ENCODE peak calls at places on chromosomes 16 and 17, in eight cellular contexts. G is endothelial cell of umbilical vein, Y is sigmoid colon, Q is keratinocyte, M is colonic mucosa, H is tibial artery, E is OCI-LY7, W is spleen. U is an unnamed sample.

GRCh38 chr16:14509675-14510132 is 120.4 kb downstream of the PARN start:
- DNase-seq in G (no peak), Y (no peak), Q (no peak), M (no peak), H (no peak), E (no peak), W (no peak), U (peak)

GRCh38 chr16:73048292-73049050 is 543 bp upstream of the ZFHX3 start:
- DNase-seq in G (peak), Y (peak), Q (no peak), M (no peak), H (peak), E (no peak), W (peak), U (no peak)

GRCh38 chr16:66542396-66542795 is 7.5 kb downstream of the TK2 start:
- DNase-seq in G (no peak), Y (no peak), Q (no peak), M (no peak), H (no peak), E (no peak), W (no peak), U (no peak)

GRCh38 chr17:76384987-76385891 is 830 bp downstream of the SPHK1 start:
- DNase-seq in G (peak), Y (peak), Q (no peak), M (peak), H (peak), E (no peak), W (peak), U (peak)

GRCh38 chr16:2749936-2750335 is 2.5 kb upstream of the SRRM2 start:
- DNase-seq in G (no peak), Y (no peak), Q (no peak), M (no peak), H (no peak), E (no peak), W (peak), U (no peak)

GRCh38 chr16:19292186-19292585 is 6.7 kb downstream of the CLEC19A start:
- DNase-seq in G (no peak), Y (no peak), Q (no peak), M (no peak), H (no peak), E (no peak), W (no peak), U (no peak)

GRCh38 chr17:79033741-79034501 is 10.0 kb downstream of the C1QTNF1 start:
- DNase-seq in G (no peak), Y (peak), Q (no peak), M (no peak), H (no peak), E (no peak), W (peak), U (no peak)

GRCh38 chr17:77428020-77428781 is 287.4 kb downstream of the SEC14L1 start:
- DNase-seq in G (no peak), Y (no peak), Q (no peak), M (no peak), H (peak), E (peak), W (no peak), U (no peak)

GRCh38 chr17:19904412-19904811 is 36.7 kb upstream of the ULK2 start:
- DNase-seq in G (no peak), Y (no peak), Q (no peak), M (no peak), H (no peak), E (no peak), W (no peak), U (peak)

GRCh38 chr16:54000361-54000760 is 286.2 kb downstream of the IRX3 start:
- DNase-seq in G (no peak), Y (no peak), Q (no peak), M (no peak), H (no peak), E (no peak), W (no peak), U (no peak)

GRCh38 chr16:69150146-69150865 is 17.9 kb downstream of the UTP4 start:
- DNase-seq in G (peak), Y (no peak), Q (no peak), M (peak), H (peak), E (peak), W (no peak), U (peak)

GRCh38 chr16:57635266-57636097 is 7.1 kb downstream of the ADGRG1 start:
- DNase-seq in G (no peak), Y (no peak), Q (no peak), M (peak), H (no peak), E (no peak), W (no peak), U (no peak)

GRCh38 chr17:21213491-21214014 is 408 bp downstream of the TMEM11 start:
- DNase-seq in G (no peak), Y (peak), Q (no peak), M (no peak), H (peak), E (peak), W (peak), U (no peak)

GRCh38 chr16:23378921-23379320 is 74.1 kb downstream of the COG7 start:
- DNase-seq in G (no peak), Y (no peak), Q (no peak), M (no peak), H (no peak), E (no peak), W (no peak), U (no peak)

GRCh38 chr17:66431080-66431795 is 128.8 kb downstream of the PRKCA start:
- DNase-seq in G (no peak), Y (no peak), Q (no peak), M (no peak), H (no peak), E (no peak), W (no peak), U (no peak)

GRCh38 chr17:50129946-50130777 is at the start of gene SAMD14:
- DNase-seq in G (peak), Y (no peak), Q (no peak), M (no peak), H (no peak), E (no peak), W (no peak), U (no peak)

GRCh38 chr16:69732101-69732500 is 5.7 kb upstream of the NQO1 start:
- DNase-seq in G (no peak), Y (no peak), Q (no peak), M (peak), H (no peak), E (no peak), W (no peak), U (no peak)

GRCh38 chr17:76753061-76753961 is 15.4 kb downstream of the MFSD11 start:
- DNase-seq in G (no peak), Y (no peak), Q (no peak), M (no peak), H (no peak), E (peak), W (no peak), U (no peak)

GRCh38 chr17:61002316-61002736 is 324.7 kb downstream of the BCAS3 start:
- DNase-seq in G (peak), Y (no peak), Q (no peak), M (no peak), H (no peak), E (peak), W (no peak), U (peak)

GRCh38 chr17:45293413-45294211 is 23.2 kb downstream of the MAP3K14 start:
- DNase-seq in G (peak), Y (peak), Q (no peak), M (peak), H (peak), E (no peak), W (peak), U (peak)

GRCh38 chr17:4438162-4438944 is 4.6 kb downstream of the SPNS3 start:
- DNase-seq in G (no peak), Y (no peak), Q (no peak), M (no peak), H (no peak), E (no peak), W (no peak), U (no peak)

DNA sequence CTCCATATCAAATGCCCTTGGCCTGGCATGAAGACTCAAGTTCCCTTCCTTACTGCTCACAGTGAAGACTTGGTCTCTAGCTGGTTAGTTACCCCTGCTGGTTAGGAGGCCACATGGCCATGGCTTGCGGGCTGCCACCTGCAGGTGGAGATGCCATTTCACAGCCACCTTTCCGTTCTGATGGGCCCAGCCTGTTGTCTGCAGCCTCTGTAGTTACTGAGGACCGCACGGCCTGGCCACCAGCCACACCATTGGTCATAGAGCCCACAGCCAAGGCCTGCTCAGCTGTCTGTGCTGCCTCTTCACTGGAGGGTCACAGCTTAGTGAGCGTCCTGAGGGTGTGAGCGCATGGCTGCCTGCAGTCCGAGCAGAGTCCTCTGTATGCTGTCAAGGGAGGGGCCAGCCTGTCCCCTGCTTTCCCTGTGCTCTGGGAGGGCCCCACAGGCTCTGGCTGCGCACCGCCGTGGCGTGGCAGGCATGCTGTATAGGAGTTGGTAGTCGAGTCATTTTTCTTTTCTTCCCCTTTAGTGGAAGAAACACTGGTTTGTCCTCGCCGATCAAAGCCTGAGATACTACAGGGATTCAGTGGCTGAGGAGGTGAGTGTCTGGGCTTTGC is 59.2 kb downstream of the PLD6 start:
- DNase-seq in G (no peak), Y (no peak), Q (no peak), M (no peak), H (no peak), E (peak), W (no peak), U (peak)
- TF ChIP-seq CTCF in G (no peak), Y (no peak), Q (peak), M (peak), H (no peak), E (peak), W (peak), U (no peak)

GRCh38 chr17:57342963-57343589 is 86.8 kb downstream of the MSI2 start:
- DNase-seq in G (no peak), Y (no peak), Q (no peak), M (no peak), H (no peak), E (no peak), W (no peak), U (no peak)
- TF ChIP-seq CTCF in G (no peak), Y (no peak), Q (no peak), M (no peak), H (no peak), E (no peak), W (no peak), U (no peak)

GRCh38 chr16:6112700-6113099 is 1015.1 kb upstream of the EEF2KMT start:
- DNase-seq in G (no peak), Y (no peak), Q (no peak), M (no peak), H (no peak), E (no peak), W (no peak), U (no peak)

GRCh38 chr16:6111390-6111789 is 1013.8 kb upstream of the EEF2KMT start:
- DNase-seq in G (no peak), Y (no peak), Q (no peak), M (no peak), H (no peak), E (no peak), W (no peak), U (no peak)

DNA sequence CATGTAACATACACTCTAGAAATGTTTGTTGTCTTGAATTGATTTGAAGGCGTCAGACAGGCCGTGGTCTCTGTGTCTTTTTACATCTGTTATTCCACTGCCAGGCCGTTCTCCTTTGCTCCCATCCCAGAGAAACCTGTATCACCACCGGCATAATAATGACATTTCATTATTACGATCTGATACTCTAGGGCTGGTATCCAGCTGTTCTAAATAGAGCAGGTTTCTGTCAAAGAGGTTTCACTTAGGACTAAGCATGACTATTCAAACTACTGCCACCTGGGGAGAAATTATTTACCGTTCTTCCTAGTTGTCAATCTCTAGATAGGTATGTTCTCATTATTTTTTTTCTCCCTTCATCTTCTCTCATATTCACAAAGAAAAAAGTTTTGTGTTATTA is 1016.2 kb upstream of the EEF2KMT start:
- DNase-seq in G (no peak), Y (no peak), Q (no peak), M (no peak), H (no peak), E (no peak), W (no peak), U (no peak)
- TF ChIP-seq CTCF in G (no peak), Y (no peak), Q (no peak), M (no peak), H (no peak), E (no peak), W (no peak), U (no peak)

GRCh38 chr17:40726919-40727318 is 23.4 kb upstream of the KRT24 start:
- DNase-seq in G (no peak), Y (no peak), Q (no peak), M (no peak), H (no peak), E (peak), W (no peak), U (peak)
- TF ChIP-seq CTCF in G (peak), Y (no peak), Q (peak), M (no peak), H (no peak), E (peak), W (peak), U (peak)

DNA sequence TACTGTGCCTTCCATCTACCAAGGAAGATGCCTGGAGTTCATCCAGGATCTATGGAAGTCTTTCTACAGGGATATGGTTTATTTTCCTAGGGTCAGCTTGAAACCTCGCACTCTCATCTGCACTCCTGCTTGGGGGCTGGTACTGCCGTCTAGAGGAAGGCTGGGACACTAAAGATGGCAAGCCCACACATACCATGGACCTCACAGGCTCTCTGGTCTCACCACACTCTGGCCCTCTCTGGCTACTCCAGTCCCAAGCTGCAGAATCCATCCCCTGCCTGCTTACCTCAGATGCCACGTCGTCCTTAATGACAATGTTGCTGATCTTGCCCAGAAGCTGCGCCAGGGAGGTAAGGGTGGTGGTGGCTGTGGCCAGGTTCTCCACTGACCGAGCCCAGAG is 2.1 kb upstream of the UNC119 start:
- DNase-seq in G (peak), Y (no peak), Q (no peak), M (no peak), H (no peak), E (no peak), W (no peak), U (no peak)
- TF ChIP-seq CTCF in G (peak), Y (no peak), Q (peak), M (no peak), H (no peak), E (no peak), W (no peak), U (peak)

DNA sequence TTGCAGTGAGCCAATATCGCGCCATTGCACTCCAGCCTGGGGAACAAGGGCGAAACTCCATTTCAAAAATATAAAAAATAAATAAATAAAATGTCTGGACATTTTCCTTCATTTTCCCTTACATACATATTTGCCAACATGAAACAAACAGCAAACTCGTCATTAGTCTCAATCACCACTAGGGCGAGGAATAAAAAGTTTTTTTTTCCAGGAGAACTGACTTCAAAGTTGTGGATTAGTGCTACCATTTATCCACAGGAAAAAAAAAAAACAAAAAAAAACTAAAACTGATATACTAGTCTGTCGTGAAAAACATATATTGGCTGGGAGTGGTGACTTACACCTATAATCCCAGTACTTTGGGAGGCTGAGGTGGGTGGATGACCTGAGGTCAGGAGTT is 77.0 kb upstream of the MTMR4 start:
- DNase-seq in G (no peak), Y (no peak), Q (no peak), M (no peak), H (no peak), E (no peak), W (no peak), U (no peak)
- TF ChIP-seq CTCF in G (no peak), Y (no peak), Q (no peak), M (no peak), H (no peak), E (peak), W (no peak), U (no peak)

GRCh38 chr16:67922740-67923139 is 8.9 kb downstream of the CTRL start:
- DNase-seq in G (no peak), Y (no peak), Q (no peak), M (no peak), H (no peak), E (no peak), W (no peak), U (no peak)
- TF ChIP-seq CTCF in G (no peak), Y (no peak), Q (peak), M (no peak), H (no peak), E (no peak), W (no peak), U (no peak)

GRCh38 chr17:17376362-17376761 is 73.2 kb downstream of the NT5M start:
- DNase-seq in G (no peak), Y (no peak), Q (no peak), M (no peak), H (no peak), E (no peak), W (peak), U (no peak)
- TF ChIP-seq CTCF in G (no peak), Y (no peak), Q (no peak), M (no peak), H (no peak), E (no peak), W (no peak), U (no peak)

DNA sequence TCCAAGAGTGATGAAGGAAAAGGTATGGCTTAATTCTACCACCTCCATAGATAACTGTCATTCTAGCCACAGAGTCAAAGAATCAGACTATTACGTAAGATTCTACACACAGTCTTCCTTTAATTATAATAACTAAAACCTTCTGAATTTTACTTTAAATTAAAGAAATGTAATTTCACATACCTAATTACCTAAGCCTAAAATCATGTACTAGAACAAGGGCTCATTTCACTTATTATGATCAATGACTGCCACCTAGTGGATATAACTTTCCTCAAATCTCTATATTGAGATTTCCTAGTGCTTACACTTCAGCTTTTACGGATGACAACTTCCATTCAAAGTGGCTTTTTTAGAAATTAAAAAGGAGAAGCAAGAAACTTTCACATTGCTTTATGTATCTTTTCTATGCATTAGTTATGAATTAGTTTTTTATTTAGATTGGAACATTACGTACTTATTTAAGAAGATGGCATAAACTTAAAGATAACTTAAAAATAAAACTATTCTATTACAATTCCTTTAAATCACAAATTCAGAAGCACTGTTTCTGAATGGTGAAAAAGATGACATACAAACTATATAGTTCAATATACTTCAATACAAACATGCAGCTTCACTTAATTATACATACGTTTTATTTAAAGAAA is 18.2 kb upstream of the ABCA10 start:
- DNase-seq in G (peak), Y (no peak), Q (peak), M (no peak), H (no peak), E (peak), W (no peak), U (peak)
- TF ChIP-seq CTCF in G (no peak), Y (peak), Q (peak), M (peak), H (peak), E (peak), W (peak), U (peak)